ENCODE peak calls at places on chromosome 13, in six cellular contexts. Y is lung, D is Peyer's patch, G is tibial artery, Z is H9, Q is transverse colon. N is an unnamed sample.

GRCh38 chr13:80399340-80400163 is 58.6 kb upstream of the SPRY2 start:
- DNase-seq in G (no peak), D (peak; percentile 21), Y (peak; percentile 71), Z (no peak), Q (peak; percentile 23), N (no peak)

GRCh38 chr13:45297456-45298205 is 43.4 kb downstream of the TPT1 start:
- DNase-seq in D (no peak), Z (no peak), Q (no peak), Y (no peak), G (no peak), N (no peak)

GRCh38 chr13:43405457-43405856 is 381.3 kb downstream of the ENOX1 start:
- DNase-seq in Z (no peak), D (no peak), Y (no peak), G (no peak), Q (no peak), N (no peak)

GRCh38 chr13:113638173-113638746 is 19.7 kb downstream of the ATP4B start:
- DNase-seq in Q (peak; percentile 4), D (no peak), Y (no peak), Z (no peak), G (peak; percentile 25), N (no peak)

GRCh38 chr13:51800456-51800855 is 3.5 kb downstream of the DHRS12 start:
- DNase-seq in Q (peak; percentile 41), Y (no peak), G (peak; percentile 83), Z (no peak), D (no peak), N (no peak)

GRCh38 chr13:89688908-89689307 is 1658.6 kb upstream of the MIR17HG start:
- DNase-seq in Y (no peak), Z (no peak), G (no peak), D (no peak), Q (no peak), N (no peak)

GRCh38 chr13:22040810-22041364 is 370.0 kb downstream of the FGF9 start:
- DNase-seq in Y (no peak), Z (peak; percentile 94), D (no peak), G (no peak), Q (no peak), N (peak; percentile 75)

GRCh38 chr13:31477961-31478360 is 261.4 kb upstream of the RXFP2 start:
- DNase-seq in D (no peak), Q (no peak), G (no peak), Y (no peak), Z (no peak), N (no peak)

GRCh38 chr13:75050419-75051066 is 431.4 kb downstream of the TBC1D4 start:
- DNase-seq in Z (no peak), Q (no peak), Y (no peak), D (no peak), G (no peak), N (no peak)

GRCh38 chr13:51811920-51812328 is 8.0 kb upstream of the DHRS12 start:
- DNase-seq in Q (no peak), Z (no peak), G (no peak), Y (no peak), D (no peak), N (no peak)

GRCh38 chr13:21695536-21695935 is 24.7 kb downstream of the FGF9 start:
- DNase-seq in Q (no peak), Z (no peak), D (no peak), G (no peak), Y (no peak), N (no peak)

GRCh38 chr13:30464496-30465351 is 1.0 kb downstream of the HMGB1 start:
- DNase-seq in Z (peak; percentile 63), D (peak; percentile 63), G (peak; percentile 84), Y (peak; percentile 69), Q (peak; percentile 78), N (peak; percentile 82)

GRCh38 chr13:32125221-32125621 is 93.6 kb downstream of the FRY start:
- DNase-seq in Q (no peak), Z (no peak), D (no peak), G (no peak), Y (no peak), N (no peak)

GRCh38 chr13:38264363-38265134 is 85.1 kb upstream of the UFM1 start:
- DNase-seq in G (no peak), Q (no peak), Z (no peak), Y (no peak), D (no peak), N (peak; percentile 24)

GRCh38 chr13:64423467-64423866 is 2806.7 kb downstream of the PCDH9 start:
- DNase-seq in D (no peak), Y (no peak), Q (no peak), Z (no peak), G (no peak), N (no peak)

GRCh38 chr13:28819748-28820098 is 416 bp upstream of the MTUS2 start:
- DNase-seq in D (no peak), Q (peak; percentile 28), Y (no peak), G (no peak), Z (peak; percentile 81), N (peak; percentile 86)

GRCh38 chr13:113562866-113563265 is 21.7 kb upstream of the TFDP1 start:
- DNase-seq in Z (no peak), G (no peak), Y (peak; percentile 16), Q (no peak), D (no peak), N (no peak)

GRCh38 chr13:106468207-106468606 is 67.3 kb downstream of the EFNB2 start:
- DNase-seq in D (no peak), Z (no peak), Q (no peak), Y (no peak), G (peak; percentile 71), N (no peak)

GRCh38 chr13:97165527-97166425 is 56.4 kb upstream of the MBNL2 start:
- DNase-seq in D (no peak), Q (no peak), G (no peak), Y (no peak), Z (no peak), N (peak; percentile 55)

GRCh38 chr13:112934075-112934474 is 34.9 kb upstream of the MCF2L start:
- DNase-seq in G (no peak), Z (no peak), Y (no peak), Q (no peak), D (no peak), N (no peak)

GRCh38 chr13:20828540-20829364 is 55.0 kb upstream of the EEF1AKMT1 start:
- DNase-seq in Z (no peak), G (no peak), Q (peak; percentile 12), D (no peak), Y (no peak), N (peak; percentile 61)

GRCh38 chr13:50672025-50672424 is 171.5 kb downstream of the DLEU7 start:
- DNase-seq in G (no peak), D (no peak), Z (no peak), Q (no peak), Y (no peak), N (peak; percentile 42)

GRCh38 chr13:93227906-93228801 is 1.5 kb downstream of the GPC6 start:
- DNase-seq in Q (peak; percentile 32), Z (peak; percentile 78), D (no peak), G (peak; percentile 86), Y (no peak), N (no peak)

GRCh38 chr13:113169277-113170272 is 11.1 kb downstream of the PROZ start:
- DNase-seq in G (no peak), Y (no peak), D (no peak), Z (no peak), Q (no peak), N (no peak)

GRCh38 chr13:30581582-30581981 is 36.1 kb upstream of the USPL1 start:
- DNase-seq in Q (no peak), Y (no peak), Z (no peak), G (no peak), D (no peak), N (peak; percentile 35)

GRCh38 chr13:96982672-96983071 is 11.6 kb downstream of the OXGR1 start:
- DNase-seq in Q (no peak), Z (no peak), D (no peak), Y (no peak), G (no peak), N (no peak)

GRCh38 chr13:80083516-80084085 is 257.3 kb downstream of the SPRY2 start:
- DNase-seq in D (no peak), Q (no peak), G (no peak), Y (no peak), Z (no peak), N (no peak)

GRCh38 chr13:46796515-46797467 is at the start of gene ESD:
- DNase-seq in G (peak; percentile 96), Q (peak; percentile 95), Y (peak; percentile 95), D (peak; percentile 94), Z (peak; percentile 93), N (peak; percentile 97)
- TF ChIP-seq CTCF in G (no peak), Q (no peak), Y (no peak), D (no peak), Z (no peak), N (no peak)

DNA sequence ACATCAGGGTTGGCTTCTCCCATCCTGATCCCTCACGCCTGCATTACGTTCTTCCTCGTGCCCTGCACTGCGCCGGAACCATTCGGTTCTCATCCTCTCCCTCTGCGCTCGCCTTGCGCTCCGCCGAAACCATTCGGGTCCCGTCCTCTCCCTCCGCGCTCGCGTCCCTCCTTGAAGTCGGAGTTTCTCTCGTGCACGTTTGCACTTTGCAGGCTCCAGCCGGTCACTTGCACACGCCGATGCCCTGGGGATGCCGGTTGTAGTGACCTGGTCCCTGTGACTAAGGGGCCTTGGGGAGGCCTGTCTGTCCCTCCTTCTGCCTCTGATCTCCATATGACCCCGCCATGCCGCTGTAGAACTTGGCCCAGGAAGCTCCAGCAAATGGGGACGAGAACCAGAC is 265.8 kb downstream of the TEX29 start:
- DNase-seq in Y (no peak), D (no peak), Z (peak; percentile 8), G (no peak), Q (no peak), N (no peak)
- H3K9me3 ChIP-seq in Y (no peaks in the 10 kb centered on the region), D (no peaks in the 10 kb centered on the region), Z (no peaks in the 10 kb centered on the region), G (peaks cover 5% of the 10 kb centered on the region), Q (no peaks in the 10 kb centered on the region), N (no peaks in the 10 kb centered on the region)

DNA sequence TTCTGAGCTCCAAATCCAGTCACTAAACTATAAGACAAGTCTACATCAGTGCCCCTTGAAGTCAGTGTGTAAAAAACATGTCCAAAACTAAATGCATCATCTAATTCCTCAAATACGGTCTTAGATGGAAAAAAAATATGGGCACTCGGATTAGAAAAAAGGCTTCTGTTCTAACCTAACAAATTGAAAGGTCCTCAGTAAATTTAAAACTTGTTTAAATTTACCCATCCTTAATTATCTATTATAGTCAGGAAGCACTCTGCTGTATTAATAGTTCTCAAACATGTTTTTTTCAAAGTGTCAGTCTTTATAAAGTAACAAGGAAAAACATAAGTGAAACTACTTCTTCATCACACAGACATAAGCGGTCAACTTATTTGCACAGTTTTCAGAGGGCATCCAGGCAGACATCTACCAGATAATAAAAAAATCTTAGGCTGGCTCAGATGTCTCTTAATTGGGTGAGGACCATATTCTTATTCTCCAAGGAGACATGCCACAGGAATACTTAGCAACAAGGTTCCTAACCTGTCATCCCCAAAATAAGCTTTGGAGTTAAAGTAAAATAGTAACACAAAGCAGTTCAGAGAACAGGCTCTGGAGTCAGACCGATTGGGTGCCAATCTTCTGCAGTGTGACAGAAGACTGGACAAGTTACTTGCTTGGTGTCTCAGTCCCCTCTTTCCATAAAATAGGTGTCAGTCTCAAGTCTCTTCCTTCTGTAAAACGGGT is 33.4 kb downstream of the ELF1 start:
- DNase-seq in D (no peak), Y (no peak), Q (no peak), G (no peak), Z (no peak), N (no peak)
- H3K4me1 ChIP-seq in D (no peaks in the 10 kb centered on the region), Y (peaks cover 20% of the 10 kb centered on the region), Q (peaks cover 32% of the 10 kb centered on the region), G (peaks cover 33% of the 10 kb centered on the region), Z (no peaks in the 10 kb centered on the region), N (peaks cover 7% of the 10 kb centered on the region)

DNA sequence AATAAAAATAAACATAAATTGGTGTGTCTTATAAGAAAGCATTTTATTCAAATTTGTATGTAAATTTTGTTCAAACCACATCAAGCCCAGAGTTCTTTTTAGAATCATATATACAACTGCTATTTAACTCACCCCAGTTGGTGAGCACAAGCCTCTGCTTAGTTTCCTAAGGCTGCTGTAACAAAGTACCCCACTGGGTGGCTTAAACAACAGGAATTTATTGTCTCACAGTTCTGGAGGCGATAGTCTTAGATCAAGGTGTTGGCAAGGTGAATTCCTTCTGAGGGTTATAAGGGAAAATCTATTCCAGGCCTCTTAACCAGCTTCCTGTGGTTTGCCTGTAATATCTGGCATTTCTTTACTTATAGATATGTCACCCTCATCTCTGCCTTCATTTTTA is 1133.5 kb downstream of the OLFM4 start:
- DNase-seq in Q (no peak), Z (peak; percentile 40), G (no peak), Y (no peak), D (no peak), N (peak; percentile 20)
- TF ChIP-seq CTCF in Q (no peak), Z (peak; percentile 67), G (no peak), Y (no peak), D (no peak), N (peak; percentile 17)